ENCODE peak calls at places on chromosomes 6 and 20, in seven cellular contexts. G, F, X, L, I, A and C are unnamed samples.

GRCh38 chr20:53003420-53003819 is 31.3 kb downstream of the TSHZ2 start:
- DNase-seq in A (no peak), I (no peak), G (no peak), F (no peak), X (no peak), L (no peak), C (no peak)

GRCh38 chr20:32621071-32621913 is 36.2 kb upstream of the NOL4L start:
- DNase-seq in G (no peak), F (no peak), A (no peak), I (no peak), L (no peak), X (no peak), C (no peak)

GRCh38 chr20:50506270-50506579 is 4.0 kb upstream of the PTPN1 start:
- DNase-seq in F (no peak), X (no peak), I (no peak), G (no peak), A (no peak), L (no peak), C (no peak)

GRCh38 chr6:88704980-88705379 is 258.4 kb downstream of the RNGTT start:
- DNase-seq in G (no peak), I (no peak), L (no peak), F (no peak), A (peak), X (no peak), C (no peak)

GRCh38 chr6:74705451-74705850 is 500.4 kb downstream of the COL12A1 start:
- DNase-seq in F (no peak), G (no peak), X (no peak), A (no peak), L (no peak), I (no peak), C (no peak)

GRCh38 chr20:23242556-23243180 is 107.9 kb upstream of the NXT1 start:
- DNase-seq in X (peak), F (no peak), A (no peak), L (no peak), G (no peak), I (no peak), C (no peak)

GRCh38 chr6:118783931-118784528 is 109.9 kb upstream of the ASF1A start:
- DNase-seq in X (no peak), L (no peak), F (no peak), A (no peak), I (no peak), G (no peak), C (no peak)

GRCh38 chr6:20708367-20709124 is 174.3 kb downstream of the CDKAL1 start:
- DNase-seq in G (no peak), A (no peak), X (peak), I (no peak), L (peak), F (peak), C (no peak)

GRCh38 chr6:167782698-167783517 is 43.8 kb upstream of the AFDN start:
- DNase-seq in X (no peak), L (no peak), F (no peak), G (no peak), I (no peak), A (no peak), C (no peak)

GRCh38 chr6:117546674-117547073 is 55.6 kb downstream of the GOPC start:
- DNase-seq in X (no peak), A (no peak), F (no peak), G (no peak), I (no peak), L (no peak), C (no peak)